ENCODE peak calls at places on chromosomes 5 and 9, in four cellular contexts. L is PC-9, D is PC-3, W is MM.1S. K is an unnamed sample.

GRCh38 chr5:6181147-6181729 is 197.1 kb downstream of the MED10 start:
- DNase-seq in W (no peak), D (peak; percentile 59), L (no peak), K (no peak)

GRCh38 chr9:125655691-125656410 is 51.2 kb downstream of the MAPKAP1 start:
- DNase-seq in W (no peak), L (no peak), D (no peak), K (no peak)

GRCh38 chr5:80481019-80481893 is 6.6 kb upstream of the FAM151B start:
- DNase-seq in W (peak; percentile 67), L (peak; percentile 23), D (peak; percentile 66), K (peak; percentile 50)

GRCh38 chr5:16673241-16673998 is 56.6 kb upstream of the RETREG1 start:
- DNase-seq in L (no peak), W (no peak), D (no peak), K (no peak)

GRCh38 chr5:149264432-149265069 is 7.1 kb upstream of the AFAP1L1 start:
- DNase-seq in W (peak; percentile 90), L (peak; percentile 81), D (peak; percentile 92), K (peak; percentile 64)

GRCh38 chr5:163915481-163915961 is 410.1 kb downstream of the MAT2B start:
- DNase-seq in W (peak; percentile 56), D (peak; percentile 12), L (no peak), K (no peak)

GRCh38 chr9:130931508-130932150 is 7.4 kb downstream of the FIBCD1 start:
- DNase-seq in L (no peak), D (no peak), W (no peak), K (no peak)

GRCh38 chr9:70557665-70558419 is 143.4 kb upstream of the KLF9 start:
- DNase-seq in W (no peak), L (no peak), D (no peak), K (no peak)

GRCh38 chr5:124743534-124744169 is 2.8 kb downstream of the ZNF608 start:
- DNase-seq in W (no peak), D (no peak), L (no peak), K (peak; percentile 34)

GRCh38 chr5:20974423-20974822 is 986.4 kb upstream of the CDH18 start:
- DNase-seq in W (no peak), L (no peak), D (peak; percentile 73), K (no peak)

GRCh38 chr5:105057001-105057436 is 1494.4 kb upstream of the NUDT12 start:
- DNase-seq in W (no peak), D (no peak), L (no peak), K (no peak)

GRCh38 chr9:112917027-112917986 is 26.6 kb upstream of the SLC46A2 start:
- DNase-seq in W (no peak), L (no peak), D (peak; percentile 79), K (peak; percentile 77)

GRCh38 chr9:35748858-35749514 is at the start of the genes GBA2 and RGP1:
- DNase-seq in L (peak; percentile 77), W (peak; percentile 81), D (peak; percentile 74), K (peak; percentile 79)

GRCh38 chr5:115432691-115433090 is 111.9 kb downstream of the FEM1C start:
- DNase-seq in W (no peak), D (peak; percentile 64), L (no peak), K (no peak)

GRCh38 chr5:73764586-73764985 is 138.6 kb downstream of the ARHGEF28 start:
- DNase-seq in W (no peak), D (peak; percentile 88), L (peak; percentile 42), K (peak; percentile 68)

GRCh38 chr5:82720213-82720612 is 357.0 kb downstream of the TMEM167A start:
- DNase-seq in W (no peak), L (no peak), D (no peak), K (no peak)

GRCh38 chr5:17000296-17000939 is 64.3 kb upstream of the MYO10 start:
- DNase-seq in D (peak; percentile 99), W (no peak), L (peak; percentile 41), K (peak; percentile 84)

GRCh38 chr9:106478312-106479099 is 384.5 kb upstream of the ZNF462 start:
- DNase-seq in W (no peak), D (no peak), L (no peak), K (no peak)

GRCh38 chr5:161432798-161433197 is 113.7 kb downstream of the GABRB2 start:
- DNase-seq in W (no peak), L (no peak), D (no peak), K (no peak)

GRCh38 chr5:150763023-150763793 is 4.4 kb upstream of the DCTN4 start:
- DNase-seq in D (peak; percentile 58), W (no peak), L (peak; percentile 49), K (peak; percentile 93)

GRCh38 chr5:180396931-180397330 is 43.8 kb upstream of the GFPT2 start:
- DNase-seq in W (no peak), L (no peak), D (no peak), K (no peak)

GRCh38 chr9:131654857-131655577 is 84.9 kb downstream of the RAPGEF1 start:
- DNase-seq in W (peak; percentile 95), L (no peak), D (no peak), K (no peak)

GRCh38 chr9:126947529-126947928 is 32.9 kb downstream of the RALGPS1 start:
- DNase-seq in D (peak; percentile 21), L (peak; percentile 50), W (peak; percentile 73), K (no peak)

GRCh38 chr5:149030838-149031397 is 31.9 kb downstream of the SH3TC2 start:
- DNase-seq in D (no peak), W (no peak), L (no peak), K (no peak)

GRCh38 chr5:57598756-57599155 is 116.1 kb upstream of the ACTBL2 start:
- DNase-seq in D (peak; percentile 68), L (no peak), W (no peak), K (peak; percentile 82)

GRCh38 chr5:418681-419121 is 24.3 kb upstream of the EXOC3 start:
- DNase-seq in D (no peak), W (no peak), L (no peak), K (no peak)

GRCh38 chr9:27033815-27034403 is 28.4 kb upstream of the LRRC19 start:
- DNase-seq in D (peak; percentile 78), L (peak; percentile 39), W (peak; percentile 23), K (peak; percentile 41)

DNA sequence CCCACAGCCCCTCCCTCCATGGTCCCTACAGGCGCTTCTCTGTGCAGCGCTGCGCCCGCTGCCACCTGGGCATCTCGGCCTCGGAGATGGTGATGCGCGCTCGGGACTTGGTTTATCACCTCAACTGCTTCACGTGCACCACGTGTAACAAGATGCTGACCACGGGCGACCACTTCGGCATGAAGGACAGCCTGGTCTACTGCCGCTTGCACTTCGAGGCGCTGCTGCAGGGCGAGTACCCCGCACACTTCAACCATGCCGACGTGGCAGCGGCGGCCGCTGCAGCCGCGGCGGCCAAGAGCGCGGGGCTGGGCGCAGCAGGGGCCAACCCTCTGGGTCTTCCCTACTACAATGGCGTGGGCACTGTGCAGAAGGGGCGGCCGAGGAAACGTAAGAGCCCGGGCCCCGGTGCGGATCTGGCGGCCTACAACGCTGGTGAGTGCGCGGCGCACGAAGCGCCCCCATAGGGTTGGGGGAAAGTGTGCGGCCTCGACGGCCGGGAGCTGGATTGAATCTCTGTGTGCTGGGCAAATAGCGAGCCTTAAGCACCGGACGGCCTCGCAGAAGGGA is 3.6 kb downstream of the LHX2 start:
- DNase-seq in L (no peak), W (no peak), D (no peak), K (no peak)
- TF ChIP-seq EZH2 in L (no peak), W (no peak), D (no peak), K (no peak)

DNA sequence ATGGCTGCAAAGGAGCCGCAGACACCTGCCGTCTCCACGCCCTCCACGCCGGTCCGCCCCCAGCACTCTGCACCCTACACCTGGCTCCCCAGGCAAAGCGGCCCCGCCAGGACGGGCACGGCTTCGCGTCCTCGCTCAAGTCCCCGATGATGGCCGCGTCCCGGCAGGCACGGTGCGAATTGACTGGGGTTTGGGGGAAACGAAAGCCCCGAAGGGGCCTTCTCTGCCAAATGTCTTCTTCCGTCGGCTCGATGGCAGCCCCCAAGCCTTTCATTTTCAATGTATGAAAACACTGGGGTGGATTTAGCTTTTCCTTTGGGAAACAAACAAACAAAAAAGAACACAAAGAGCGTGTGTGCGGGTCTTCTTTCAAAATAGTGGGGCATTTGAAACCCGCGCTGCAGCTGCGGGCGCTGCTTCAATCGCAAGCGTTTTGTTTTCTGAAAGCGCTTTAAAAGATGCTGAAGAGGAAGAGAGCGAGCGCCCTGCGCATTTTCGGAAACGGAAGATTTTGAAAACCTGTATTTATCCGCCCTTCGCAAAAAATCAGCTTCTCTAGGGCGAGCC is 160.0 kb downstream of the RMI1 start:
- DNase-seq in L (no peak), D (no peak), W (no peak), K (no peak)
- TF ChIP-seq EZH2 in L (no peak), D (peak; percentile 85), W (no peak), K (no peak)

DNA sequence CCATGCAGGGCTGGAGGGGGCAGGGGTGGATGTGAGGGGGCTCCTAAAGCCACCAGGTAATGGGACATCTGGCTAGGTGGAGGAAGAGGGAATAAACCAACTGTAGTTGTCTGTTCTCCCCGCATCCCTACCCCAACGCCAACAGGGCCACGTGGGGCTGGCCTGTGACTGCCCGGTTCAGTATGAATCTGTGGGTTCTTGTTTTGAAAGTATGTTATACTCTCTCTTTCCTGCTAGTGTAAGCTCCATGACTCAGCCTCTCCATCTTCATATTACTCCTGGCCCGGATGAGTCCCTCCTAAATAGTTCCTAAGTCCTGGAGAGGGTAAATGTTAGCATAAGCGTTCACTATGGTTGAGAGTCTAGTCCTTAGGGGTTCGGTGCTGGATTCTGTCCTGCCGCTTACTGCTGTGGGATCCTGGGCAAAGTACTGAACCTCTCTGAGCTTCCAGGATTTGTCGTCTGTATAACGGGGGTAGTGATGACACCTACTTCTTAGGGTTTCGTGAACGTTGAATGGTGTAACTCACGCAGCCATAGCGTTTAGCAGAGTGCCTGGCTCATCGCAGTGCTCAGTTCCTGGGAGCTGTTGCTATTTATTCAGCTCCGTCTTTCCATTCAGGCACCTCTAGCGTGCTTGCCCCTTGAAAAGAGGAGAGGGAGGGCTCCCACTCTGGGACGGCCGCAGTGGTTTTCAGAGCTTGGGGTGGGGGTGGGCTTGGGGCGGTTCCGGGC is 28.8 kb downstream of the LHX2 start:
- DNase-seq in L (no peak), D (no peak), W (no peak), K (no peak)
- TF ChIP-seq EZH2 in L (no peak), D (no peak), W (no peak), K (no peak)

GRCh38 chr5:174720066-174720611 is 4.2 kb upstream of the MSX2 start:
- DNase-seq in L (no peak), D (no peak), W (no peak), K (no peak)
- TF ChIP-seq EZH2 in L (no peak), D (no peak), W (no peak), K (no peak)

DNA sequence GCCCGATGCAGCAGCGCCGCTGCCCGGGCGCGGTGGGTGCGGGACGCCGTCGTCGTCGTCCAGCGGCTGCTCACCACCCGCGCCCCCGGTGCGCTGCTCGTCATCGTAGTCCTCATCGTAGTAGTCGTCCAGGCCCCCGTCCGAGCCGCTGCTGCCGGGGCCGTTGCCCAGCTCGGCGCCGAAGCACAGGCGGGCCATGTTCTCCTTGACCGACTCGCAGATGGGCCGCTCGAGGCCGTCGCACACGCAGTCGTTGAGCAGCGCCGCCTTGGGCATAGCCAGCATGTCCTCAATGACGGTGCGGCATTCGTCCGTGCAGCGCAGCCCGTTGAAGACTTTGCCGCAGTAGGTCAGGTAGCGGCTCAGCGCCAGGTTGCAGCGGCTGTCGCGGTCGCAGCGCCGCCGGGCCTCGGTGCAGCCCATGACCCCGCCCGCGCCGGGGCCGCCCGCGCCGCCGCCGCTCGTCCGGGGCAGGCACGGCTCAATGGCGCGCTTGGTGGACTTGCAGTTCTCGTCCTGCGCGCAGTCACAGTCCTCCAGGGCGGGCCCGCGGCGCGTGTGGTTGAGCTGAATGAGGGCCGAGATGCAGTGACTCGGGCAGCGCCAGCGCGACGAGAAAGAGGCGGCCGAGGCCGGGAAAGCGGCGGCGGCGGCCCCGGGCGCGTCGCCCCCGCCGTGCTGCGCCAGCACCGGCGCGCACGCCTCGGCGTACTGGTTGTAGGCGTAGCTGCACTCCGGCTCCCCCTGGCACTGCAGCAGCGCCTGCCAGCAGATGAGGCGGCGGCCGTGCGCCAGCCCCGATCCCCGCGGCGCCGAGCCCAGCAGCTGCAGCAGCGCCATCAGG is 1.2 kb downstream of the GAS1 start:
- DNase-seq in L (peak; percentile 42), D (peak; percentile 30), W (peak; percentile 76), K (peak; percentile 73)
- TF ChIP-seq EZH2 in L (no peak), D (no peak), W (no peak), K (no peak)

GRCh38 chr5:31736127-31736526 is 97.2 kb downstream of the PDZD2 start:
- DNase-seq in W (no peak), L (no peak), D (no peak), K (no peak)
- TF ChIP-seq EZH2 in W (no peak), L (no peak), D (no peak), K (no peak)